ENCODE peak calls at places on chromosomes 7 and 10, in nine cellular contexts. Q, B, X, O, N, D, H, Z and W are unnamed samples.

GRCh38 chr10:99365311-99365710 is 36.2 kb downstream of the CNNM1 start:
- DNase-seq in Q (no peak), B (no peak), X (no peak), O (no peak), N (no peak), D (no peak), H (no peak), Z (no peak), W (no peak)

GRCh38 chr10:90125966-90126600 is 424.7 kb downstream of the KIF20B start:
- DNase-seq in Q (no peak), B (no peak), X (no peak), O (no peak), N (no peak), D (peak), H (no peak), Z (no peak), W (peak)

GRCh38 chr10:45008524-45009161 is 7.9 kb downstream of the ZNF22 start:
- DNase-seq in Q (no peak), B (no peak), X (peak), O (no peak), N (peak), D (peak), H (no peak), Z (peak), W (peak)

GRCh38 chr7:68964060-68964459 is 634.2 kb upstream of the AUTS2 start:
- DNase-seq in Q (no peak), B (no peak), X (no peak), O (no peak), N (no peak), D (no peak), H (no peak), Z (no peak), W (peak)

GRCh38 chr7:84042110-84042539 is 152.5 kb downstream of the SEMA3A start:
- DNase-seq in Q (no peak), B (no peak), X (peak), O (no peak), N (peak), D (peak), H (no peak), Z (peak), W (peak)

GRCh38 chr10:96387151-96387550 is 28.3 kb upstream of the OPALIN start:
- DNase-seq in Q (no peak), B (no peak), X (no peak), O (no peak), N (no peak), D (no peak), H (no peak), Z (no peak), W (no peak)

GRCh38 chr10:2986341-2986933 is 80.9 kb upstream of the PFKP start:
- DNase-seq in Q (no peak), B (no peak), X (no peak), O (no peak), N (no peak), D (no peak), H (no peak), Z (no peak), W (no peak)

GRCh38 chr10:78806805-78807221 is 262.0 kb upstream of the ZMIZ1 start:
- DNase-seq in Q (no peak), B (no peak), X (no peak), O (no peak), N (no peak), D (peak), H (no peak), Z (no peak), W (no peak)

GRCh38 chr10:75910032-75910431 is 478.6 kb downstream of the LRMDA start:
- DNase-seq in Q (no peak), B (no peak), X (no peak), O (no peak), N (no peak), D (peak), H (no peak), Z (no peak), W (peak)

GRCh38 chr7:53993205-53993604 is 549.0 kb upstream of the VSTM2A start:
- DNase-seq in Q (no peak), B (no peak), X (no peak), O (no peak), N (no peak), D (no peak), H (no peak), Z (no peak), W (no peak)

GRCh38 chr10:112763916-112764520 is 186.0 kb upstream of the TCF7L2 start:
- DNase-seq in Q (no peak), B (no peak), X (no peak), O (no peak), N (no peak), D (no peak), H (no peak), Z (no peak), W (no peak)

GRCh38 chr7:149849174-149849573 is 11.0 kb downstream of the ZNF862 start:
- DNase-seq in Q (no peak), B (no peak), X (no peak), O (no peak), N (no peak), D (no peak), H (no peak), Z (no peak), W (no peak)

GRCh38 chr10:11746883-11747539 is 4.8 kb downstream of the ECHDC3 start:
- DNase-seq in Q (no peak), B (no peak), X (no peak), O (no peak), N (no peak), D (peak), H (no peak), Z (no peak), W (peak)

GRCh38 chr10:54613162-54613561 is 187.9 kb downstream of the PCDH15 start:
- DNase-seq in Q (no peak), B (no peak), X (no peak), O (no peak), N (no peak), D (peak), H (no peak), Z (no peak), W (no peak)

GRCh38 chr10:44981172-44982113 is 2.8 kb upstream of the DEPP1 start:
- DNase-seq in Q (no peak), B (peak), X (peak), O (peak), N (no peak), D (peak), H (no peak), Z (peak), W (peak)

GRCh38 chr10:44984671-44985101 is 6.1 kb upstream of the DEPP1 start:
- DNase-seq in Q (no peak), B (no peak), X (no peak), O (no peak), N (no peak), D (no peak), H (no peak), Z (no peak), W (no peak)

GRCh38 chr10:90089724-90090123 is 388.3 kb downstream of the KIF20B start:
- DNase-seq in Q (no peak), B (no peak), X (no peak), O (no peak), N (no peak), D (no peak), H (no peak), Z (no peak), W (no peak)

GRCh38 chr10:58651742-58652141 is 139.1 kb downstream of the BICC1 start:
- DNase-seq in Q (no peak), B (no peak), X (no peak), O (no peak), N (no peak), D (no peak), H (no peak), Z (no peak), W (peak)

GRCh38 chr10:5942471-5942870 is 34.9 kb downstream of the IL15RA start:
- DNase-seq in Q (no peak), B (peak), X (no peak), O (peak), N (no peak), D (no peak), H (no peak), Z (no peak), W (no peak)

GRCh38 chr7:105976868-105977267 is 13.8 kb downstream of the CDHR3 start:
- DNase-seq in Q (no peak), B (no peak), X (no peak), O (no peak), N (no peak), D (no peak), H (no peak), Z (no peak), W (no peak)

GRCh38 chr7:75996476-75996875 is 2.1 kb upstream of the TMEM120A start:
- DNase-seq in Q (no peak), B (no peak), X (no peak), O (no peak), N (no peak), D (no peak), H (no peak), Z (no peak), W (no peak)

GRCh38 chr7:134886353-134887057 is 99.8 kb upstream of the AGBL3 start:
- DNase-seq in Q (no peak), B (peak), X (no peak), O (no peak), N (no peak), D (no peak), H (no peak), Z (no peak), W (peak)

GRCh38 chr10:97673736-97674525 is 13.1 kb downstream of the AVPI1 start:
- DNase-seq in Q (no peak), B (no peak), X (no peak), O (no peak), N (peak), D (peak), H (no peak), Z (no peak), W (peak)

GRCh38 chr10:34049887-34050286 is 715.4 kb upstream of the NRP1 start:
- DNase-seq in Q (no peak), B (no peak), X (no peak), O (no peak), N (no peak), D (peak), H (no peak), Z (no peak), W (no peak)

GRCh38 chr7:51012569-51013217 is 230.0 kb upstream of the GRB10 start:
- DNase-seq in Q (no peak), B (no peak), X (no peak), O (no peak), N (no peak), D (no peak), H (peak), Z (no peak), W (no peak)

GRCh38 chr10:8150401-8150905 is 96.0 kb downstream of the GATA3 start:
- DNase-seq in Q (no peak), B (no peak), X (no peak), O (no peak), N (no peak), D (no peak), H (no peak), Z (no peak), W (no peak)

GRCh38 chr7:80851896-80852476 is 66.9 kb downstream of the SEMA3C start:
- DNase-seq in Q (no peak), B (no peak), X (no peak), O (no peak), N (no peak), D (peak), H (no peak), Z (peak), W (peak)

GRCh38 chr7:2306688-2307087 is 7.6 kb downstream of the SNX8 start:
- DNase-seq in Q (no peak), B (no peak), X (no peak), O (no peak), N (no peak), D (peak), H (no peak), Z (no peak), W (no peak)

GRCh38 chr7:73741600-73741999 is 3.0 kb upstream of the ABHD11 start:
- DNase-seq in Q (no peak), B (no peak), X (no peak), O (no peak), N (no peak), D (no peak), H (no peak), Z (no peak), W (no peak)

GRCh38 chr10:114915294-114915693 is 22.7 kb upstream of the TRUB1 start:
- DNase-seq in Q (no peak), B (no peak), X (no peak), O (no peak), N (no peak), D (no peak), H (no peak), Z (no peak), W (no peak)

GRCh38 chr7:102260856-102261255 is 25.8 kb upstream of the SH2B2 start:
- DNase-seq in Q (no peak), B (peak), X (no peak), O (no peak), N (no peak), D (no peak), H (no peak), Z (no peak), W (peak)

GRCh38 chr7:65967361-65968155 is 14.5 kb downstream of the GUSB start:
- DNase-seq in Q (no peak), B (no peak), X (no peak), O (no peak), N (no peak), D (no peak), H (peak), Z (no peak), W (no peak)

GRCh38 chr7:64881461-64882287 is 21.4 kb upstream of the ZNF273 start:
- DNase-seq in Q (no peak), B (no peak), X (no peak), O (no peak), N (no peak), D (no peak), H (no peak), Z (no peak), W (no peak)

GRCh38 chr7:82729172-82730030 is 285.8 kb upstream of the CACNA2D1 start:
- DNase-seq in Q (no peak), B (no peak), X (peak), O (no peak), N (no peak), D (peak), H (no peak), Z (peak), W (peak)

GRCh38 chr7:100791881-100792666 is 35.2 kb downstream of the EPHB4 start:
- DNase-seq in Q (no peak), B (no peak), X (no peak), O (no peak), N (no peak), D (no peak), H (no peak), Z (no peak), W (no peak)

DNA sequence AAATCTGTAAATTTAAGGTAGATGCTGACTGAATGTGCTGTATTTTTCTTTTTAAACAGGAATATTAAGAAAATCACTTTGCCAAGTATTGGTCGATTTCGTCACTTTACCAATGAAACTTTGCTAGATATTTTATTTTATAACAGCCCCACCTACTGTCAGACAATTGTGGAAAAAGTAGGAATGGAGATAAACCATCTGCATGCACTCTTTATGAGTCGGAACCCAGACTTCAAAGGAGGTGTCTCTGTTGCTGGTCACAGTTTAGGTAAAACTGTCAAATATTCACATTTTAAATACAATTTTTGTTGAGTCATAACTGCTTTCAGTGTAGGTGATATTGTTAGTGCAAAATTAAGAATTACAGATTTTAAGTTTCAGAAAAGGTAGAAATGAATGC is 25.2 kb downstream of the SEC23IP start:
- DNase-seq in Q (no peak), B (no peak), X (no peak), O (no peak), N (no peak), D (no peak), H (no peak), Z (no peak), W (peak)
- TF ChIP-seq CTCF in Q (no peak), B (no peak), X (no peak), O (no peak), N (no peak), D (no peak), H (no peak), Z (peak), W (no peak)

DNA sequence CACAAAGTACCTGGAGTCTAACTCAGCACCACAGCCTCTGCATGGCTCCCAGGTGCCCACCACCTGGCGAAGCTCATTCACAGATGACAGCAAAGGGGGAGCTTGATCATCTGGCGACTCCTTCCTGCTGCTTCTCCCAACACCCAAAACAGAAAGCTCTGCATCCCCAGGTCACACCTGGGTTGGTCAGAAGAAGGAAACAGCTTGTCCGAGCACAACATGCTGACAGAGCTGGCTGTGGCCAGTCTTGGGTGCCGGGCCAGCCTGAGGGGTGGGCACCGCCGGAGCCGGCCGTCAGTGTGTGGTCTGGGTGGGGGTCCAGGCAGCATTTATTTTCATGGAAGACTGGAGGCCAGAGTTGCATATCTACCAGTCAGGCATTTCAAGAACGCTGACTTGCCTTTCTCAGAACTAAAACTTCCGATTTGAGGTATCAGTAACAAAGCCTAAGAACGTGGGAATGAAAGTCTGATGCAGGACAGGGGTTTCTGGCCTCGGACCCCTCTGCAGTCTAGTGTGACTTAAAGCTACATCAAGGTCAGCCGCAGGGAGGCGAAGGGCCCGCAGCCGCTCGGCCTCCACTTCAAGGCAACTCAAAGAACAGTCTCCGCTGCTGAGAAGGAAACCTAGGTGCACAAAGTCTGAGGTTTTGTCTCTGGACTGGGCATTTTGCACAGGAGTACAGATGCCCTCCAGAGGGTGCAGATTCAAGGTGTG is 109.6 kb downstream of the CYTH3 start:
- DNase-seq in Q (no peak), B (no peak), X (no peak), O (no peak), N (no peak), D (no peak), H (peak), Z (no peak), W (no peak)
- H3K4me3 ChIP-seq in Q (peak), B (no peak), X (no peak), O (no peak), N (no peak), D (no peak), H (no peak), Z (no peak), W (no peak)

DNA sequence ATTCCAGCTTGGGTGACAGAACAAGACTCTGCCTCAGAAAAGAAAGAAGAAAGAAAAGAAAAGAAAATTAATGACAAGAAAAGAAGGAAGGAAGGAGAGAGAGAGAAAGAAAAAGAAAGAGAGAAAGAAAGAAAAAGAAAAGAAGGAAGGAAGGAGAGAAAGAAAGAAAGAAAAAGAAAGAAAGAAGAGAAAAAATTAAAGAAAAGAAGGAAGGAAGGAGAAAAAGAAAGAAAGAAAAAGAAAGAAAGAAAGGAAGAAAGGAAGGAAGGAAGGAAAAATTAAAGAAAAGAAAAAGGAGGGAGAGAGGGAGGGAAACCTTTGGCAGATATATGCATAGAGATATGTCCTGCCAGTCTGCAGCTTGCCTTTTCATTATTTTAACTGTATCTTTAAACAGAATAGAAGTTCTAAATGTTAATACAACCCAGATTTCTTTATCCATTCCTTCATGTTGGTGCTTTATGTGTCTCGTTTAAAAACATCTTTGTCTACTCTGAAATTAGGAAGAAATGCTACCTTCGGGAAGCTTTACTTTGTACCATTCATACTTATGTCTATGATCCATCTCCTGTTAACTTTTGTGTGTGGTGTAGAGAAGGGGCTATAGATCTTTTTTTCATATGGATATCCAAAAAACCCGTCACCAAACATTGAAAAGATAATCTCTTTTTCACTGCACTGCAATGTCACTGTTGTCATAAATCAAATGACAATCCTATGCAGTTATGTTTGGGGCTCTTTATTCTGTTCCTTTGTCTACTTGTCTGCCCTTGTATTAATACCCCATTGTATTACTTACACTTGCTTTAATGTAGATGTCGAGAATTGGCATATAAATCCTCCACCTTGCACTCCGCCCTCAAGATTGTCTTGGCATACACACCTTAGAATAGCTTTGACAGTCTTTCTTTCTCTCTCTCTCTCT is 70.8 kb downstream of the VSTM4 start:
- DNase-seq in Q (no peak), B (no peak), X (no peak), O (no peak), N (no peak), D (no peak), H (no peak), Z (no peak), W (no peak)
- TF ChIP-seq CTCF in Q (no peak), B (no peak), X (no peak), O (no peak), N (no peak), D (no peak), H (no peak), Z (no peak), W (no peak)

DNA sequence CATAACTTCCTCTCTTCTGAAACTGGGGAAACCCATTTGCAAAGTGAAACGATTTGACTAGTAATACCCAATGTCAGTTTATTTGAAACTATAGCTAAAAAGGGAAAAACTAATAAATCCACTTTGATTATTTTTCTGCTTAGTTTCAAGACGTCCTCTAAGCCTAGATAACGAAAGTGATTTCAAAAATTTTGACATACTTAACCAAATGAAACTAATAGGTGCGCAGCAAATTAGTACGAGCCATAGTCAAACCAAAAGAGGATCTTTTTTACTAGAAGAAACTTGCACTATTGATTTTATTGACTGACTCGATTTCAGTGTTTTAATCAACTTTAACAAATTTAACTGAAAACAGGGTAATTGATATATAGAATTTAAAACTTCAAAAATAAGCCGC is 9.9 kb upstream of the SP8 start:
- DNase-seq in Q (no peak), B (no peak), X (no peak), O (no peak), N (no peak), D (no peak), H (no peak), Z (no peak), W (no peak)
- H3K4me3 ChIP-seq in Q (no peak), B (no peak), X (no peak), O (no peak), N (no peak), D (no peak), H (no peak), Z (no peak), W (no peak)

DNA sequence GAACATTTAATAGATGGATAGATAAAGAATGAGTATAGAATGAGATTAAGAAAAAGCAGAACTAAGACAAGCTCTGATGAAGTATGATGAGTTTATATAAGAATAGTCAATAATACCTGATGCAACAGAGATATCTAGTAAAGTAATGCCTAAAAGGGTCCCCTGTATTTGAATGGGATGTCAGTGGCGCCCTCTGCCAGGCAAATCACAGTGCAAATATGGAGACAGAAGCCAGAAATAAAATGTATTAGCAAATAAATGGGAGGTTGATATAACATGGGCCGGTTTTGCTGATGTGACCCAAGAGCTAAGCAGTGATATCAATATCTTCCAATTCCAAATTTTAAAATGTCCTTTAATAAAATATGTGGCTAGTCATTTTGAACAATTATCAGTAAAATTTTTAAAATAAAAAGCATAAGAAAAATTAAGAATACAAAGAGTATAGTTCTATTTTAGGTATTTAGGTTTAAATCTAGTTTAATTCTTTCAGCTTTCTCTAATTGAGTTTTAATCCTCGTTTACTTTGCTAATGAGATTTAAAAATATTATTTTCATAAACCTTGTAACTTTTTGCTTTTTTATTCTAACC is 62.6 kb downstream of the ADK start:
- DNase-seq in Q (no peak), B (no peak), X (peak), O (no peak), N (no peak), D (peak), H (peak), Z (no peak), W (peak)
- TF ChIP-seq CTCF in Q (peak), B (no peak), X (peak), O (peak), N (peak), D (peak), H (peak), Z (peak), W (peak)